ENCODE peak calls at places on chromosomes 1 and 21, in seven cellular contexts. One of them, this sample, is unnamed.

GRCh38 chr1:43481481-43481880 is 27.8 kb upstream of the HYI start:
- DNase-seq in Kasumi-1: no peak
- DNase-seq in HT1080: no peak
- DNase-seq in fibroblast of pulmonary artery: no peak
- DNase-seq in NCI-H1105: no peak
- DNase-seq in stimulated activated naive CD4-positive, alpha-beta T cell: no peak
- DNase-seq in smooth muscle cell of the brain vasculature: no peak
- DNase-seq in this sample: no peak

GRCh38 chr1:31977361-31978131 is 36.1 kb upstream of the KHDRBS1 start:
- DNase-seq in Kasumi-1: peak; percentile 32
- DNase-seq in HT1080: peak; percentile 46
- DNase-seq in fibroblast of pulmonary artery: peak; percentile 69
- DNase-seq in NCI-H1105: no peak
- DNase-seq in stimulated activated naive CD4-positive, alpha-beta T cell: no peak
- DNase-seq in smooth muscle cell of the brain vasculature: no peak
- DNase-seq in this sample: no peak

GRCh38 chr1:20932437-20932977 is 145.4 kb upstream of the HP1BP3 start:
- DNase-seq in Kasumi-1: no peak
- DNase-seq in HT1080: no peak
- DNase-seq in fibroblast of pulmonary artery: no peak
- DNase-seq in NCI-H1105: no peak
- DNase-seq in stimulated activated naive CD4-positive, alpha-beta T cell: no peak
- DNase-seq in smooth muscle cell of the brain vasculature: no peak
- DNase-seq in this sample: no peak

GRCh38 chr1:47804127-47804526 is 193.1 kb downstream of the TRABD2B start:
- DNase-seq in Kasumi-1: no peak
- DNase-seq in HT1080: no peak
- DNase-seq in fibroblast of pulmonary artery: no peak
- DNase-seq in NCI-H1105: no peak
- DNase-seq in stimulated activated naive CD4-positive, alpha-beta T cell: no peak
- DNase-seq in smooth muscle cell of the brain vasculature: no peak
- DNase-seq in this sample: no peak

GRCh38 chr1:38815903-38816627 is 43.5 kb downstream of the RRAGC start:
- DNase-seq in Kasumi-1: peak; percentile 59
- DNase-seq in HT1080: no peak
- DNase-seq in fibroblast of pulmonary artery: no peak
- DNase-seq in NCI-H1105: peak; percentile 32
- DNase-seq in stimulated activated naive CD4-positive, alpha-beta T cell: no peak
- DNase-seq in smooth muscle cell of the brain vasculature: no peak
- DNase-seq in this sample: no peak

GRCh38 chr1:45526135-45526644 is 4.5 kb upstream of the PRDX1 start:
- DNase-seq in Kasumi-1: no peak
- DNase-seq in HT1080: no peak
- DNase-seq in fibroblast of pulmonary artery: no peak
- DNase-seq in NCI-H1105: no peak
- DNase-seq in stimulated activated naive CD4-positive, alpha-beta T cell: no peak
- DNase-seq in smooth muscle cell of the brain vasculature: no peak
- DNase-seq in this sample: no peak

GRCh38 chr21:36330904-36331303 is 10.9 kb downstream of the MORC3 start:
- DNase-seq in Kasumi-1: peak; percentile 67
- DNase-seq in HT1080: peak; percentile 47
- DNase-seq in fibroblast of pulmonary artery: peak; percentile 72
- DNase-seq in NCI-H1105: no peak
- DNase-seq in stimulated activated naive CD4-positive, alpha-beta T cell: peak; percentile 22
- DNase-seq in smooth muscle cell of the brain vasculature: no peak
- DNase-seq in this sample: no peak

GRCh38 chr1:33239487-33239886 is 16.8 kb upstream of the ZNF362 start:
- DNase-seq in Kasumi-1: no peak
- DNase-seq in HT1080: no peak
- DNase-seq in fibroblast of pulmonary artery: no peak
- DNase-seq in NCI-H1105: no peak
- DNase-seq in stimulated activated naive CD4-positive, alpha-beta T cell: no peak
- DNase-seq in smooth muscle cell of the brain vasculature: no peak
- DNase-seq in this sample: no peak

GRCh38 chr1:61757945-61758344 is 15.7 kb downstream of the PATJ start:
- DNase-seq in Kasumi-1: no peak
- DNase-seq in HT1080: peak; percentile 20
- DNase-seq in fibroblast of pulmonary artery: peak; percentile 54
- DNase-seq in NCI-H1105: no peak
- DNase-seq in stimulated activated naive CD4-positive, alpha-beta T cell: no peak
- DNase-seq in smooth muscle cell of the brain vasculature: no peak
- DNase-seq in this sample: no peak

GRCh38 chr1:53689736-53690401 is 49.1 kb downstream of the GLIS1 start:
- DNase-seq in Kasumi-1: no peak
- DNase-seq in HT1080: no peak
- DNase-seq in fibroblast of pulmonary artery: no peak
- DNase-seq in NCI-H1105: no peak
- DNase-seq in stimulated activated naive CD4-positive, alpha-beta T cell: no peak
- DNase-seq in smooth muscle cell of the brain vasculature: no peak
- DNase-seq in this sample: no peak

GRCh38 chr1:246199086-246199485 is 308.0 kb downstream of the SMYD3 start:
- DNase-seq in Kasumi-1: no peak
- DNase-seq in HT1080: no peak
- DNase-seq in fibroblast of pulmonary artery: no peak
- DNase-seq in NCI-H1105: no peak
- DNase-seq in stimulated activated naive CD4-positive, alpha-beta T cell: no peak
- DNase-seq in smooth muscle cell of the brain vasculature: no peak
- DNase-seq in this sample: no peak

GRCh38 chr1:71532343-71532742 is 451.5 kb upstream of the ZRANB2 start:
- DNase-seq in Kasumi-1: no peak
- DNase-seq in HT1080: no peak
- DNase-seq in fibroblast of pulmonary artery: no peak
- DNase-seq in NCI-H1105: no peak
- DNase-seq in stimulated activated naive CD4-positive, alpha-beta T cell: no peak
- DNase-seq in smooth muscle cell of the brain vasculature: no peak
- DNase-seq in this sample: no peak

GRCh38 chr1:15337656-15338402 is 71.9 kb upstream of the EFHD2 start:
- DNase-seq in Kasumi-1: no peak
- DNase-seq in HT1080: peak; percentile 95
- DNase-seq in fibroblast of pulmonary artery: peak; percentile 69
- DNase-seq in NCI-H1105: no peak
- DNase-seq in stimulated activated naive CD4-positive, alpha-beta T cell: no peak
- DNase-seq in smooth muscle cell of the brain vasculature: no peak
- DNase-seq in this sample: no peak

GRCh38 chr21:38334866-38335265 is 78.1 kb downstream of the KCNJ15 start:
- DNase-seq in Kasumi-1: no peak
- DNase-seq in HT1080: no peak
- DNase-seq in fibroblast of pulmonary artery: no peak
- DNase-seq in NCI-H1105: no peak
- DNase-seq in stimulated activated naive CD4-positive, alpha-beta T cell: no peak
- DNase-seq in smooth muscle cell of the brain vasculature: no peak
- DNase-seq in this sample: no peak

GRCh38 chr1:148315081-148315811 is 163.2 kb upstream of the NBPF11 start:
- DNase-seq in Kasumi-1: no peak
- DNase-seq in HT1080: peak; percentile 85
- DNase-seq in fibroblast of pulmonary artery: peak; percentile 57
- DNase-seq in NCI-H1105: no peak
- DNase-seq in stimulated activated naive CD4-positive, alpha-beta T cell: no peak
- DNase-seq in smooth muscle cell of the brain vasculature: no peak
- DNase-seq in this sample: no peak

GRCh38 chr1:168170552-168171508 is 7.9 kb upstream of the TIPRL start:
- DNase-seq in Kasumi-1: no peak
- DNase-seq in HT1080: no peak
- DNase-seq in fibroblast of pulmonary artery: no peak
- DNase-seq in NCI-H1105: no peak
- DNase-seq in stimulated activated naive CD4-positive, alpha-beta T cell: no peak
- DNase-seq in smooth muscle cell of the brain vasculature: no peak
- DNase-seq in this sample: no peak

GRCh38 chr1:48026275-48026674 is 29.1 kb upstream of the TRABD2B start:
- DNase-seq in Kasumi-1: no peak
- DNase-seq in HT1080: peak; percentile 84
- DNase-seq in fibroblast of pulmonary artery: peak; percentile 40
- DNase-seq in NCI-H1105: no peak
- DNase-seq in stimulated activated naive CD4-positive, alpha-beta T cell: no peak
- DNase-seq in smooth muscle cell of the brain vasculature: no peak
- DNase-seq in this sample: no peak

GRCh38 chr21:46243325-46243724 is 14.8 kb upstream of the LSS start:
- DNase-seq in Kasumi-1: no peak
- DNase-seq in HT1080: no peak
- DNase-seq in fibroblast of pulmonary artery: no peak
- DNase-seq in NCI-H1105: no peak
- DNase-seq in stimulated activated naive CD4-positive, alpha-beta T cell: no peak
- DNase-seq in smooth muscle cell of the brain vasculature: no peak
- DNase-seq in this sample: no peak

GRCh38 chr1:182699673-182700350 is 15.4 kb upstream of the RGS8 start:
- DNase-seq in Kasumi-1: no peak
- DNase-seq in HT1080: no peak
- DNase-seq in fibroblast of pulmonary artery: no peak
- DNase-seq in NCI-H1105: no peak
- DNase-seq in stimulated activated naive CD4-positive, alpha-beta T cell: no peak
- DNase-seq in smooth muscle cell of the brain vasculature: no peak
- DNase-seq in this sample: no peak

GRCh38 chr21:41777934-41778815 is 11.3 kb upstream of the RIPK4 start:
- DNase-seq in Kasumi-1: peak; percentile 30
- DNase-seq in HT1080: peak; percentile 66
- DNase-seq in fibroblast of pulmonary artery: peak; percentile 91
- DNase-seq in NCI-H1105: peak; percentile 60
- DNase-seq in stimulated activated naive CD4-positive, alpha-beta T cell: no peak
- DNase-seq in smooth muscle cell of the brain vasculature: peak; percentile 65
- DNase-seq in this sample: no peak

GRCh38 chr1:56145524-56145923 is 433.8 kb downstream of the PLPP3 start:
- DNase-seq in Kasumi-1: no peak
- DNase-seq in HT1080: peak; percentile 10
- DNase-seq in fibroblast of pulmonary artery: no peak
- DNase-seq in NCI-H1105: no peak
- DNase-seq in stimulated activated naive CD4-positive, alpha-beta T cell: no peak
- DNase-seq in smooth muscle cell of the brain vasculature: no peak
- DNase-seq in this sample: no peak

GRCh38 chr1:43768168-43768567 is 60.8 kb downstream of the ST3GAL3 start:
- DNase-seq in Kasumi-1: no peak
- DNase-seq in HT1080: no peak
- DNase-seq in fibroblast of pulmonary artery: no peak
- DNase-seq in NCI-H1105: no peak
- DNase-seq in stimulated activated naive CD4-positive, alpha-beta T cell: no peak
- DNase-seq in smooth muscle cell of the brain vasculature: no peak
- DNase-seq in this sample: no peak

GRCh38 chr1:63960326-63960725 is 186.5 kb downstream of the ROR1 start:
- DNase-seq in Kasumi-1: no peak
- DNase-seq in HT1080: no peak
- DNase-seq in fibroblast of pulmonary artery: no peak
- DNase-seq in NCI-H1105: no peak
- DNase-seq in stimulated activated naive CD4-positive, alpha-beta T cell: no peak
- DNase-seq in smooth muscle cell of the brain vasculature: no peak
- DNase-seq in this sample: no peak

GRCh38 chr1:16158025-16158424 is 2.2 kb upstream of the EPHA2 start:
- DNase-seq in Kasumi-1: no peak
- DNase-seq in HT1080: no peak
- DNase-seq in fibroblast of pulmonary artery: no peak
- DNase-seq in NCI-H1105: no peak
- DNase-seq in stimulated activated naive CD4-positive, alpha-beta T cell: peak; percentile 19
- DNase-seq in smooth muscle cell of the brain vasculature: no peak
- DNase-seq in this sample: no peak

GRCh38 chr1:53681647-53682368 is 57.2 kb downstream of the GLIS1 start:
- DNase-seq in Kasumi-1: peak; percentile 96
- DNase-seq in HT1080: peak; percentile 13
- DNase-seq in fibroblast of pulmonary artery: peak; percentile 36
- DNase-seq in NCI-H1105: peak; percentile 73
- DNase-seq in stimulated activated naive CD4-positive, alpha-beta T cell: no peak
- DNase-seq in smooth muscle cell of the brain vasculature: no peak
- DNase-seq in this sample: peak; percentile 8

GRCh38 chr1:34831721-34832246 is 27.8 kb downstream of the SMIM12 start:
- DNase-seq in Kasumi-1: no peak
- DNase-seq in HT1080: no peak
- DNase-seq in fibroblast of pulmonary artery: no peak
- DNase-seq in NCI-H1105: no peak
- DNase-seq in stimulated activated naive CD4-positive, alpha-beta T cell: no peak
- DNase-seq in smooth muscle cell of the brain vasculature: no peak
- DNase-seq in this sample: no peak

GRCh38 chr1:228207381-228207810 is 448 bp upstream of the OBSCN start:
- DNase-seq in Kasumi-1: no peak
- DNase-seq in HT1080: no peak
- DNase-seq in fibroblast of pulmonary artery: no peak
- DNase-seq in NCI-H1105: no peak
- DNase-seq in stimulated activated naive CD4-positive, alpha-beta T cell: no peak
- DNase-seq in smooth muscle cell of the brain vasculature: no peak
- DNase-seq in this sample: no peak

GRCh38 chr21:43903451-43904091 is 38.5 kb downstream of the AGPAT3 start:
- DNase-seq in Kasumi-1: no peak
- DNase-seq in HT1080: no peak
- DNase-seq in fibroblast of pulmonary artery: no peak
- DNase-seq in NCI-H1105: no peak
- DNase-seq in stimulated activated naive CD4-positive, alpha-beta T cell: no peak
- DNase-seq in smooth muscle cell of the brain vasculature: no peak
- DNase-seq in this sample: no peak

GRCh38 chr1:100785399-100786082 is 66.0 kb downstream of the VCAM1 start:
- DNase-seq in Kasumi-1: no peak
- DNase-seq in HT1080: peak; percentile 82
- DNase-seq in fibroblast of pulmonary artery: peak; percentile 94
- DNase-seq in NCI-H1105: no peak
- DNase-seq in stimulated activated naive CD4-positive, alpha-beta T cell: no peak
- DNase-seq in smooth muscle cell of the brain vasculature: no peak
- DNase-seq in this sample: no peak

GRCh38 chr1:16434501-16434900 is 2.7 kb downstream of the SPATA21 start:
- DNase-seq in Kasumi-1: no peak
- DNase-seq in HT1080: no peak
- DNase-seq in fibroblast of pulmonary artery: peak; percentile 11
- DNase-seq in NCI-H1105: no peak
- DNase-seq in stimulated activated naive CD4-positive, alpha-beta T cell: no peak
- DNase-seq in smooth muscle cell of the brain vasculature: no peak
- DNase-seq in this sample: no peak

GRCh38 chr1:101257500-101258325 is 20.9 kb downstream of the S1PR1 start:
- DNase-seq in Kasumi-1: peak; percentile 80
- DNase-seq in HT1080: peak; percentile 28
- DNase-seq in fibroblast of pulmonary artery: no peak
- DNase-seq in NCI-H1105: no peak
- DNase-seq in stimulated activated naive CD4-positive, alpha-beta T cell: no peak
- DNase-seq in smooth muscle cell of the brain vasculature: no peak
- DNase-seq in this sample: no peak

GRCh38 chr1:119358661-119359060 is 9.9 kb upstream of the HAO2 start:
- DNase-seq in Kasumi-1: no peak
- DNase-seq in HT1080: peak; percentile 17
- DNase-seq in fibroblast of pulmonary artery: no peak
- DNase-seq in NCI-H1105: no peak
- DNase-seq in stimulated activated naive CD4-positive, alpha-beta T cell: no peak
- DNase-seq in smooth muscle cell of the brain vasculature: no peak
- DNase-seq in this sample: no peak